ENCODE peak calls at places on chromosomes 11 and 22, in six cellular contexts. S, K, X, V, Y and A are unnamed samples.

GRCh38 chr22:37804502-37804885 is 3.2 kb upstream of the GCAT start:
- DNase-seq in K (no peak), S (no peak), Y (no peak), V (peak; percentile 55), X (no peak), A (no peak)

GRCh38 chr11:130209944-130210854 is 50.6 kb downstream of the ST14 start:
- DNase-seq in Y (no peak), V (peak; percentile 43), K (no peak), S (no peak), X (peak; percentile 48), A (no peak)

GRCh38 chr11:95985174-95985808 is 61.4 kb upstream of the MTMR2 start:
- DNase-seq in Y (no peak), X (no peak), S (no peak), K (peak; percentile 60), V (no peak), A (no peak)

GRCh38 chr11:30586251-30587144 is at the start of gene MPPED2:
- DNase-seq in V (peak; percentile 48), X (peak; percentile 65), K (no peak), Y (no peak), S (no peak), A (peak; percentile 49)

GRCh38 chr11:68370211-68371111 is 58.1 kb downstream of the LRP5 start:
- DNase-seq in Y (peak; percentile 60), K (no peak), S (no peak), X (no peak), V (no peak), A (peak; percentile 43)

GRCh38 chr11:19723572-19724342 is 11.1 kb downstream of the NAV2 start:
- DNase-seq in Y (peak; percentile 36), S (peak; percentile 12), V (no peak), X (peak; percentile 70), K (peak; percentile 55), A (no peak)

GRCh38 chr11:35355102-35355749 is 64.1 kb downstream of the SLC1A2 start:
- DNase-seq in Y (no peak), X (no peak), S (no peak), V (no peak), K (no peak), A (no peak)

GRCh38 chr11:11620966-11621880 is 582 bp downstream of the GALNT18 start:
- DNase-seq in X (peak; percentile 75), K (peak; percentile 44), V (no peak), S (no peak), Y (peak; percentile 56), A (peak; percentile 58)

GRCh38 chr11:106581399-106581798 is 436.9 kb downstream of the GUCY1A2 start:
- DNase-seq in K (no peak), X (no peak), Y (no peak), S (no peak), V (no peak), A (no peak)

GRCh38 chr11:87180743-87181142 is 143.0 kb downstream of the TMEM135 start:
- DNase-seq in V (no peak), K (peak; percentile 65), S (no peak), Y (peak; percentile 24), X (no peak), A (no peak)

GRCh38 chr11:29527391-29527936 is 489.4 kb downstream of the KCNA4 start:
- DNase-seq in Y (peak; percentile 89), X (no peak), V (no peak), S (no peak), K (peak; percentile 74), A (no peak)

GRCh38 chr11:69311767-69312385 is 17.9 kb downstream of the MYEOV start:
- DNase-seq in K (no peak), Y (peak; percentile 38), X (peak; percentile 62), S (no peak), V (no peak), A (no peak)

GRCh38 chr11:116232364-116232801 is 540.4 kb downstream of the BUD13 start:
- DNase-seq in V (no peak), S (no peak), K (no peak), X (no peak), Y (no peak), A (no peak)

GRCh38 chr22:26797910-26798309 is 140.5 kb downstream of the MIAT start:
- DNase-seq in V (no peak), K (no peak), S (no peak), X (no peak), Y (no peak), A (no peak)

GRCh38 chr22:45199723-45200122 is 36.0 kb downstream of the NUP50 start:
- DNase-seq in X (no peak), S (no peak), V (no peak), Y (no peak), K (no peak), A (no peak)

GRCh38 chr22:28115426-28115825 is 196.4 kb upstream of the PITPNB start:
- DNase-seq in S (no peak), K (no peak), Y (no peak), X (no peak), V (no peak), A (no peak)

GRCh38 chr22:28034760-28035401 is 115.8 kb upstream of the PITPNB start:
- DNase-seq in K (peak; percentile 59), X (peak; percentile 59), S (no peak), Y (peak; percentile 53), V (peak; percentile 50), A (peak; percentile 84)

GRCh38 chr22:41468381-41469217 is at the start of the genes ACO2 and PHF5A:
- DNase-seq in Y (peak; percentile 99), K (peak; percentile 97), X (peak; percentile 98), V (peak; percentile 99), S (peak; percentile 96), A (peak; percentile 98)

GRCh38 chr11:56909080-56909479 is 79.6 kb upstream of the OR5AK2 start:
- DNase-seq in S (no peak), X (no peak), V (no peak), Y (no peak), K (no peak), A (no peak)

GRCh38 chr11:10627306-10627705 is 58.8 kb upstream of the LYVE1 start:
- DNase-seq in X (no peak), K (no peak), V (no peak), Y (no peak), S (no peak), A (no peak)

GRCh38 chr11:64629796-64630562 is 39.0 kb downstream of the SLC22A12 start:
- DNase-seq in S (no peak), K (no peak), V (no peak), Y (no peak), X (no peak), A (no peak)

GRCh38 chr22:40451230-40451629 is 80.8 kb downstream of the SGSM3 start:
- DNase-seq in X (no peak), Y (no peak), V (no peak), K (no peak), S (no peak), A (peak; percentile 27)

GRCh38 chr11:86143429-86144030 is 74.6 kb upstream of the PICALM start:
- DNase-seq in Y (no peak), X (no peak), V (no peak), K (no peak), S (no peak), A (peak; percentile 39)

GRCh38 chr11:118789501-118790356 is 1.2 kb downstream of the DDX6 start:
- DNase-seq in V (no peak), S (peak; percentile 15), Y (peak; percentile 43), X (no peak), K (no peak), A (no peak)

GRCh38 chr11:68099474-68100405 is 21.4 kb downstream of the CHKA start:
- DNase-seq in Y (no peak), K (no peak), X (peak; percentile 77), S (no peak), V (no peak), A (no peak)

GRCh38 chr11:35629914-35630313 is 11.7 kb downstream of the FJX1 start:
- DNase-seq in K (peak; percentile 100), V (no peak), S (no peak), X (no peak), Y (peak; percentile 96), A (no peak)

GRCh38 chr11:3188496-3189192 is 23.5 kb upstream of the OSBPL5 start:
- DNase-seq in S (no peak), X (no peak), Y (no peak), K (no peak), V (no peak), A (no peak)

GRCh38 chr22:30301995-30302809 is 12.9 kb upstream of the CASTOR1 start:
- DNase-seq in V (no peak), K (peak; percentile 59), X (peak; percentile 71), Y (peak; percentile 88), S (no peak), A (peak; percentile 57)
- H3K4me3 ChIP-seq in V (no peak overlapping the region), K (no peak overlapping the region), X (no peak overlapping the region), Y (no peak overlapping the region), S (peak overlapping the region; percentile 49), A (no peak overlapping the region)

DNA sequence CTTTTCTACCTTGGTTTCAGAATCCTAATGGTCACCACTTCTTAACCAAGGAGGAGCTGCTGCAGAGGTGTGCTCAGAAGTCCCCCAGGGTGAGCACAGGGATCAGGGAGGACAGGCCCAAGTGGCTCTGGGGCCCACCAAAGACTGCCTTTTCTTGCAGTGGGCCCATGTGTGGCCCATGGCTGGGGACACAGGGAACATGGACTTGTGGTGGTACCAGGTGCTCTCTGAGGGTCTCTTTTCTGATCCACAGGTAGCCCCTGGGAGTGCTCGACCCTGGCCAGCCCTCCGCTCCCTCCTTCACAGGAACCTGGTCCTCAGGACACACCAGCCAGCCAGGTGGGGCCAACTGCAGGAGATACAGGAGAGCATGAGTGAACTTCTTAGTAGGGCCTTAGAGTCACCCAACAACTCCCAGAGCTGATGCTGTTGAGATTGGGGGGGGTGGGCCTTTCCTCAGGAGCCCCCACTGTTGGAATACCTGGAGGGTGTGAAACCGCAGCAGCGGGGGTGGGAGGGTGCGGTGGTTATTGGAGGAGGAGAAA is 2.0 kb downstream of the MUS81 start:
- DNase-seq in X (peak; percentile 63), V (no peak), Y (no peak), S (no peak), K (no peak), A (no peak)
- H3K36me3 ChIP-seq in X (peaks cover 56% of the 10 kb centered on the region), V (peaks cover 57% of the 10 kb centered on the region), Y (peaks cover 56% of the 10 kb centered on the region), S (peaks cover 37% of the 10 kb centered on the region), K (peaks cover 55% of the 10 kb centered on the region), A (peaks cover 60% of the 10 kb centered on the region)

DNA sequence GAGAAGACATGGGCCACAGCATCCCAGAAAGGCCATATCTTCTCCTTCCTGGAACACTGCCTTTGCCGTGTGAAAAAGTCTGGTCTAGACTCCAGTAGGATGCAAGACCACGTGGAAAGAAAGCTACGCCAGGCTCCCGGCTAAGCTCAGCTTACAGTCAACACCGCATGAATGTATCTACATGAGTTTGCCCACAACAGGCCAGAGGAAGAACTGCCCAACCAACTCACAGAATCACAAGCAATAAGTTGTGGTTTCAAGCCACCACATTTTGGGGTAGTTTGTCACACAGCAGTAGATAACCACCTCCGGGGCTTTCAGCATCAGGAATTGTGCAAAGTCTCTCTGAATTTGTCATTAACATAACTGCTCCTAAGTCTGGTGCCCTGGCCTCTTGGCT is 27.3 kb downstream of the HSPA8 start:
- DNase-seq in K (no peak), V (no peak), Y (no peak), X (no peak), S (no peak), A (no peak)
- H3K27ac ChIP-seq in K (no peak overlapping the region), V (no peak overlapping the region), Y (no peak overlapping the region), X (no peak overlapping the region), S (no peak overlapping the region), A (no peak overlapping the region)

DNA sequence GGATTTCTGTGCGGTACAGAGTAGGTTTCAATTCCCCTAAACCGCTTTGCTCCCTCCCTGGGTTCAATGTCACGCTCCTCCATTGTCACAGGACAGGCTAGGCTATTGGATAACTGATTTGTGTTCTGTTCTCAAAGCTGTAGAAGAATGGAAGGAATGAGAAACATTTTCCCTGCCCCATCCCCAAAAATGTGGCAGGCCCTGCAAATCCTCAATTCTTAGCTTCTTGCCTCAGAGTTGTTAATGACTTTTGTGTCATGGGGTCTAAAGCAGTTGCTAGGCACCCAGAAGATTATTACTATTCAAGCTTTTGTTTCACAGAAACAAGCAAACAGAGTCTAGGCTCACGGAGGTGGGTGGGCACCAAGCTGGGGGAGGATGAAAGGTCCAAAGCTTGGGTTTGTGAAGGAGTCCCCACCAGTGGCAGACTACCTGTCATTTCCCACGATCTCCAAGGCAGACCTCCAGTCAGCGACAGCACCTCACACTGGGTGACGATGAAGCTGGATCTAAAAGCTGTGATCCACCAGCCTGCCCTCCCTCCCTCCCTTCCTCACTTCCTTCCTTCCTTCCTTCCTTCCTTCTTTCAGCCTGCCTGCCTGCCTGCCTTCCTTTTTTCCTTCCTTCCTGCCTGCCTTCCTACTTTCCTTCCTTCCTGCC is 1080.2 kb downstream of the OPCML start:
- DNase-seq in X (no peak), Y (no peak), K (no peak), V (no peak), S (no peak), A (no peak)
- H3K4me3 ChIP-seq in X (no peak overlapping the region), Y (no peak overlapping the region), K (no peak overlapping the region), V (no peak overlapping the region), S (no peak overlapping the region), A (no peak overlapping the region)